ENCODE peak calls at places on chromosomes 2 and 18, in ten cellular contexts. D is testis, N is kidney, X is uterus, G is heart right ventricle, I is HCT116, A is PC-9, R is GM13977, U is GM13976, M is cardiac fibroblast. L is an unnamed sample.

GRCh38 chr2:240572141-240573031 is 4.1 kb downstream of the RNPEPL1 start:
- DNase-seq in U (no peak), X (no peak), R (no peak), I (no peak), N (peak; percentile 77), A (no peak), G (no peak), M (no peak), D (no peak), L (no peak)

GRCh38 chr18:36075862-36076587 is 8.7 kb upstream of the RPRD1A start:
- DNase-seq in R (no peak), X (no peak), M (peak; percentile 83), I (no peak), N (no peak), G (no peak), A (peak; percentile 86), U (no peak), D (no peak), L (no peak)

GRCh38 chr2:80205498-80205897 is 99.1 kb downstream of the LRRTM1 start:
- DNase-seq in D (no peak), I (no peak), X (no peak), A (no peak), U (no peak), R (no peak), G (no peak), N (no peak), M (no peak), L (no peak)

GRCh38 chr2:176491172-176491904 is 222.1 kb downstream of the MTX2 start:
- DNase-seq in X (peak; percentile 90), D (peak; percentile 63), G (peak; percentile 58), U (peak; percentile 76), A (peak; percentile 60), I (no peak), R (peak; percentile 87), N (peak; percentile 81), M (peak; percentile 98), L (peak; percentile 44)

GRCh38 chr2:112985090-112985489 is 7.3 kb downstream of the IL36G start:
- DNase-seq in I (no peak), R (no peak), N (no peak), G (no peak), U (no peak), X (no peak), M (no peak), D (no peak), A (no peak), L (no peak)

GRCh38 chr2:38876407-38876806 is 631 bp downstream of the MORN2 start:
- DNase-seq in U (no peak), A (no peak), N (no peak), X (no peak), I (no peak), G (no peak), D (peak; percentile 16), M (no peak), R (no peak), L (no peak)

GRCh38 chr2:38720613-38721241 is 30.4 kb downstream of the SRSF7 start:
- DNase-seq in A (peak; percentile 98), R (no peak), D (peak; percentile 96), I (no peak), N (peak; percentile 91), U (no peak), G (peak; percentile 80), M (peak; percentile 95), X (peak; percentile 82), L (peak; percentile 45)

GRCh38 chr2:233165895-233166661 is 85.4 kb upstream of the ATG16L1 start:
- DNase-seq in A (peak; percentile 97), N (peak; percentile 84), U (no peak), I (no peak), G (peak; percentile 18), M (no peak), X (no peak), R (no peak), D (peak; percentile 35), L (no peak)

GRCh38 chr2:88082781-88083180 is 15.2 kb downstream of the SMYD1 start:
- DNase-seq in R (no peak), U (no peak), X (no peak), I (no peak), M (no peak), G (no peak), N (no peak), D (peak; percentile 22), A (no peak), L (no peak)

GRCh38 chr18:36066001-36066400 is 1.4 kb downstream of the RPRD1A start:
- DNase-seq in I (no peak), D (no peak), U (no peak), X (no peak), A (no peak), R (no peak), M (peak; percentile 36), G (no peak), N (no peak), L (no peak)

GRCh38 chr2:119826370-119826961 is 66.7 kb downstream of the PTPN4 start:
- DNase-seq in R (peak; percentile 25), M (peak; percentile 65), X (no peak), G (no peak), U (peak; percentile 31), A (no peak), D (no peak), I (no peak), N (no peak), L (no peak)
- TF ChIP-seq CTCF in R (peak; percentile 58), M (peak; percentile 68), X (no peak), G (peak; percentile 72), U (peak; percentile 46), A (peak; percentile 65), D (peak; percentile 23), I (peak; percentile 60), N (peak; percentile 54), L (peak; percentile 80)

GRCh38 chr2:23703037-23703582 is 223.8 kb downstream of the ATAD2B start:
- DNase-seq in M (no peak), N (no peak), A (no peak), G (no peak), U (no peak), I (no peak), X (no peak), D (no peak), R (no peak), L (no peak)
- TF ChIP-seq CTCF in M (no peak), N (no peak), A (no peak), G (no peak), U (no peak), I (no peak), X (no peak), D (no peak), R (no peak), L (no peak)

DNA sequence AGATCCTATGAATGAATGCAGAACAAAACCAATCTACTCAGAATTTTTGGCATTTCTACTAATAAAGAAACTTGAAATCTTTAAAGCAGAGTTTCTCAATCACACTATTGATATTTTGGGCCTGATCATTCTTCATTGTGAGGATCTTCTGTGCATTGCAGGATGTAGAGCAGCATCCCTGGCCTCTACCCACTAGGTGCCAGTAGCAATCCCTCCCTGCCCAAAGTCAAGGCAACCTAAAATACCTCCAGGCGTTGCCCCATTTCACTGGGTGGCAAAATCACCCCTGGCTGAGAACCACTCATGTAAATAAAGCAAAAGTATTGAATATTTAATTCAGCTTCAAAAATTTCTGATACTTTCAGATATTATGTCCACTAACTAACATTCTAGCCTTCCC is 213.0 kb downstream of the SP3 start:
- DNase-seq in X (no peak), R (no peak), U (no peak), I (peak; percentile 13), G (no peak), N (no peak), A (no peak), D (no peak), M (peak; percentile 44), L (no peak)
- TF ChIP-seq CTCF in X (no peak), R (peak; percentile 33), U (peak; percentile 13), I (peak; percentile 34), G (peak; percentile 30), N (no peak), A (peak; percentile 61), D (no peak), M (peak; percentile 58), L (peak; percentile 45)

GRCh38 chr18:60417946-60418345 is 45.4 kb upstream of the MC4R start:
- DNase-seq in I (no peak), R (no peak), D (no peak), X (no peak), M (no peak), G (no peak), N (no peak), A (no peak), U (no peak), L (no peak)

DNA sequence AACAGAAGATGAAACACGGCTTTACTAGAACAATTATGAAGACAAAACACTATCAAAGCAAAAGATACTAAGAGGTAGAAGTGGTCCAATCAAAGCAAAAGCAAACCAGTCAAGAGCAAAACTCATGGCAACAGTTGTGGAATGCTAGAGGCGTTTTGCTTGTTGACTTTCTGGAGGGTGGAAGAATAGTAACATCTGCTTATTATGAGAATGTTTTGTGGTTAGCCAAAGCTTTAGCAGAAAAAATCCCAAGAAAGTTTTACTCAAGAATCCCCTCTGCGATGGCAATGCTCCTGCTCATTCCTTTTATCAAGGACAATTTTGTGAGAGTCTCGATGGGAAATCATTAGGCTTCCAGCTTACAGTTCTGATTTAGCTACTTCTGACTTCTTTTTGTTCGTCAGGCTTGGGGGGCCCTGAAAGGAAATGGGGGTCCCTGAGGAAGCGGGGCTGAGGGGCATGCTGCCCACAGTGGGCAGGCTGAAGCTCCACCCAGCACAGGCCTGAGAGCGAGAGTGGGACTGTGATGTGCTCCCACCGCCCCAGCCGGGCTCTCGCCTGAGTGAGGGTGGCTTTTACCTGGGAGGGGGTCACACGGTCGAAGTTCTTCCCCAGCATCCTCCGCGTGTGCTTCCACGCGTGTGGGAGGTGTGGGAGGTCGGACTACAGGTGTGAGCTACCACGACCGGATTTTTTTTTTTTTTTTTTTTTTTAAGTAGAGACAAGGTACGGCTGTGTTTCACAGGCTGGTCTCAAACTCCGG is 49.0 kb upstream of the MC4R start:
- DNase-seq in U (no peak), G (no peak), N (no peak), I (no peak), X (no peak), A (no peak), R (no peak), M (no peak), D (no peak), L (no peak)
- TF ChIP-seq CTCF in U (no peak), G (no peak), N (no peak), I (no peak), X (no peak), A (no peak), R (no peak), M (no peak), D (no peak), L (no peak)